ENCODE peak calls at places on chromosomes 2 and 18, in six cellular contexts. Z is heart right ventricle; K is suprapubic skin; Y is right lobe of liver; D is CD4-positive, alpha-beta memory T cell; G is heart left ventricle. U is an unnamed sample.

GRCh38 chr2:270861-271260 is 6.1 kb downstream of the ACP1 start:
- DNase-seq in G (no peak), Z (no peak), K (no peak), D (no peak), Y (no peak), U (no peak)

GRCh38 chr2:165825041-165825440 is 31.0 kb upstream of the GALNT3 start:
- DNase-seq in Z (no peak), G (no peak), D (no peak), Y (no peak), K (no peak), U (no peak)

GRCh38 chr2:96463119-96463518 is 42.0 kb downstream of the NEURL3 start:
- DNase-seq in Z (no peak), G (no peak), K (no peak), D (no peak), Y (no peak), U (no peak)

GRCh38 chr18:41745166-41746049 is 209.6 kb upstream of the PIK3C3 start:
- DNase-seq in D (no peak), K (no peak), Y (peak; percentile 66), G (peak; percentile 25), Z (peak; percentile 31), U (no peak)

GRCh38 chr2:43129676-43130547 is 96.5 kb downstream of the ZFP36L2 start:
- DNase-seq in G (peak; percentile 64), Y (no peak), K (no peak), Z (peak; percentile 51), D (no peak), U (peak; percentile 85)

GRCh38 chr2:215684448-215685217 is 248.8 kb upstream of the FN1 start:
- DNase-seq in Y (no peak), D (no peak), Z (no peak), K (no peak), G (no peak), U (no peak)

GRCh38 chr18:3184275-3184963 is 35.3 kb downstream of the MYOM1 start:
- DNase-seq in G (no peak), Y (no peak), K (no peak), D (no peak), Z (no peak), U (no peak)

GRCh38 chr2:172734711-172735645 is 667 bp upstream of the RAPGEF4 start:
- DNase-seq in D (no peak), K (no peak), G (no peak), Y (no peak), Z (no peak), U (no peak)

GRCh38 chr2:53787255-53787910 is 539 bp downstream of the ERLEC1 start:
- DNase-seq in K (no peak), G (no peak), Z (no peak), D (no peak), Y (no peak), U (no peak)

GRCh38 chr2:854460-854859 is 96.2 kb upstream of the SNTG2 start:
- DNase-seq in Y (no peak), G (no peak), Z (no peak), D (no peak), K (no peak), U (peak; percentile 60)

GRCh38 chr2:178473373-178473772 is 5.0 kb downstream of the FKBP7 start:
- DNase-seq in K (no peak), Z (no peak), G (no peak), D (no peak), Y (no peak), U (no peak)

GRCh38 chr18:11149441-11150270 is at the start of gene PIEZO2:
- DNase-seq in Y (peak; percentile 88), K (peak; percentile 77), Z (peak; percentile 36), G (peak; percentile 31), D (no peak), U (no peak)

GRCh38 chr2:241154915-241155314 is 4.6 kb downstream of the PPP1R7 start:
- DNase-seq in Y (no peak), K (no peak), D (no peak), G (no peak), Z (no peak), U (no peak)

GRCh38 chr2:27723372-27724144 is 48.0 kb upstream of the MRPL33 start:
- DNase-seq in Y (peak; percentile 74), D (no peak), G (peak; percentile 78), Z (peak; percentile 43), K (no peak), U (peak; percentile 61)

GRCh38 chr2:61185329-61185728 is 23.3 kb downstream of the C2orf74 start:
- DNase-seq in Y (no peak), D (no peak), K (no peak), Z (no peak), G (no peak), U (no peak)

GRCh38 chr2:18836436-18836835 is 247.1 kb upstream of the NT5C1B start:
- DNase-seq in D (no peak), G (no peak), Z (no peak), K (no peak), Y (no peak), U (no peak)

GRCh38 chr2:231957913-231958763 is 3.4 kb upstream of the DIS3L2 start:
- DNase-seq in G (no peak), Z (no peak), D (no peak), K (no peak), Y (no peak), U (no peak)

GRCh38 chr2:225471492-225471891 is 72.0 kb downstream of the NYAP2 start:
- DNase-seq in Y (no peak), G (no peak), K (no peak), Z (no peak), D (no peak), U (no peak)

GRCh38 chr2:29080886-29081743 is 6.8 kb upstream of the PCARE start:
- DNase-seq in D (no peak), Z (no peak), Y (no peak), K (no peak), G (no peak), U (no peak)

GRCh38 chr2:205511221-205511620 is 171.1 kb upstream of the NRP2 start:
- DNase-seq in D (no peak), K (no peak), Y (no peak), G (no peak), Z (no peak), U (no peak)

GRCh38 chr18:66640431-66640830 is 36.5 kb upstream of the CDH19 start:
- DNase-seq in D (no peak), G (peak; percentile 59), K (no peak), Y (no peak), Z (peak; percentile 15), U (no peak)

GRCh38 chr2:105712981-105713596 is 31.6 kb upstream of the NCK2 start:
- DNase-seq in K (no peak), D (no peak), G (no peak), Y (no peak), Z (no peak), U (peak; percentile 59)

GRCh38 chr18:5058768-5059539 is 138.1 kb downstream of the AKAIN1 start:
- DNase-seq in Y (no peak), D (peak; percentile 34), G (peak; percentile 28), Z (no peak), K (no peak), U (no peak)

GRCh38 chr2:42568431-42569115 is at the start of gene MTA3:
- DNase-seq in D (peak; percentile 47), K (peak; percentile 79), Y (peak; percentile 67), G (peak; percentile 66), Z (peak; percentile 72), U (peak; percentile 81)

GRCh38 chr2:230933521-230934180 is 8.6 kb upstream of the GPR55 start:
- DNase-seq in D (no peak), K (no peak), Y (peak; percentile 43), G (no peak), Z (no peak), U (no peak)

GRCh38 chr2:130727286-130727924 is 1.5 kb upstream of the GPR148 start:
- DNase-seq in D (peak; percentile 92), Y (peak; percentile 69), G (peak; percentile 83), K (peak; percentile 87), Z (peak; percentile 79), U (peak; percentile 75)

GRCh38 chr18:57004366-57005121 is 142.3 kb upstream of the BOD1L2 start:
- DNase-seq in K (no peak), D (no peak), G (no peak), Z (no peak), Y (no peak), U (no peak)

DNA sequence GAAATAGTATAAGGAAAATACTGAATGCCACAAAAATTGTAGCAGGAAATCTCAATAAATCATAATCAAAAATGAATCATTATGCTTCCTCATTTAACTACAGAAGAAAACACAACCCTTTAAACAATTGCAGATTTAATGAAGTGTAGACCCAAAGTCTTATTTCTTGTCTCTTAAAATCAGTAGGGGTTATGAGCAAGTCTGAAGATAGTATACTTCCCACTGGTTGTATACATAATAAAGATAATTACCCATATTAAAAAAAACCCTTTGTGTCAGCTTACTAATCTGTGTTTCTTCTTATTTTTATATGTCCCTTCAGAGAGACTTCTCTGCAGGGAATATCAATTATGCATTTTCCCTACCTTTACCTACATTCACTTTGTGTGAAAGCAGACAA is 504.7 kb downstream of the ERBB4 start:
- DNase-seq in Z (no peak), G (no peak), D (no peak), K (no peak), Y (no peak), U (no peak)
- H3K4me1 ChIP-seq in Z (no peaks in the 10 kb centered on the region), G (peaks cover 5% of the 10 kb centered on the region), D (no peaks in the 10 kb centered on the region), K (no peaks in the 10 kb centered on the region), Y (no peaks in the 10 kb centered on the region), U (no peaks in the 10 kb centered on the region)

GRCh38 chr2:134205087-134205486 is 48.8 kb upstream of the MGAT5 start:
- DNase-seq in G (no peak), K (no peak), Z (no peak), Y (no peak), D (no peak), U (no peak)
- H3K4me1 ChIP-seq in G (peaks cover 80% of the 10 kb centered on the region), K (peaks cover 35% of the 10 kb centered on the region), Z (peaks cover 67% of the 10 kb centered on the region), Y (no peaks in the 10 kb centered on the region), D (peaks cover 74% of the 10 kb centered on the region), U (no peaks in the 10 kb centered on the region)

GRCh38 chr18:526681-527080 is 26.2 kb upstream of the COLEC12 start:
- DNase-seq in Z (no peak), G (no peak), K (no peak), D (no peak), Y (no peak), U (no peak)

GRCh38 chr18:524496-524895 is 24.0 kb upstream of the COLEC12 start:
- DNase-seq in G (no peak), Y (no peak), K (no peak), Z (no peak), D (no peak), U (no peak)

GRCh38 chr18:525066-525797 is 24.7 kb upstream of the COLEC12 start:
- DNase-seq in Y (no peak), G (no peak), Z (no peak), D (no peak), K (no peak), U (no peak)

GRCh38 chr18:532023-532422 is 31.5 kb upstream of the COLEC12 start:
- DNase-seq in Z (no peak), D (no peak), Y (no peak), G (no peak), K (no peak), U (no peak)

GRCh38 chr18:527136-527535 is 26.6 kb upstream of the COLEC12 start:
- DNase-seq in D (no peak), Z (no peak), Y (no peak), K (no peak), G (no peak), U (no peak)
- H3K4me1 ChIP-seq in D (no peaks in the 10 kb centered on the region), Z (no peaks in the 10 kb centered on the region), Y (no peaks in the 10 kb centered on the region), K (peaks cover 4% of the 10 kb centered on the region), G (no peaks in the 10 kb centered on the region), U (no peaks in the 10 kb centered on the region)

DNA sequence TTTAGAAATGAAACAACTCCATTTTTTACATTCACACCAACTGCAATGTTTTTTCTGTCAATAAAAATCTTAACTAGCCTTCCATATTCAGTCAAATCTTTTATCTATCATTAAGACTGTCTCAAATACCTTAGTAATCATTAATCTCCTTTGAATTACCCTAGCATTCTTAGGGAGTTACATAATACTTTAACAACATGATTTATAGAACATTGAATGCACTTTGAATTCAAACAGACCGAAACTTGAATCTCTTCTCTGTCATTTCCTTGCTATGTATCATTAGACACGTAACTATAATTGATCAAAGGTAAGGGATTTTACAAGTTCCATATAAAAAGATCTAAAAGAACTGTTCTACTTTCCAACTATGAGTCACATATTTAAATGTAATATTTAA is 330.9 kb downstream of the RIT2 start:
- DNase-seq in G (no peak), D (no peak), K (no peak), Y (no peak), Z (no peak), U (no peak)
- H3K4me1 ChIP-seq in G (no peaks in the 10 kb centered on the region), D (no peaks in the 10 kb centered on the region), K (no peaks in the 10 kb centered on the region), Y (no peaks in the 10 kb centered on the region), Z (no peaks in the 10 kb centered on the region), U (no peaks in the 10 kb centered on the region)